ENCODE peak calls at places on chromosome 16, in seven cellular contexts. I is SK-N-SH, V is K562, L is GM12878, K is H1, G is HCT116, Y is HepG2. E is an unnamed sample.

GRCh38 chr16:54602666-54603065 is 316.1 kb upstream of the IRX3 start:
- DNase-seq in G (no peak), V (no peak), L (no peak), I (no peak), K (no peak), Y (no peak), E (no peak)

GRCh38 chr16:69397821-69398521 is 12.2 kb upstream of the TERF2 start:
- DNase-seq in V (peak; percentile 62), G (peak; percentile 76), I (peak; percentile 61), Y (peak; percentile 87), K (peak; percentile 64), L (peak; percentile 19), E (no peak)

GRCh38 chr16:23145608-23146007 is 3.6 kb downstream of the USP31 start:
- DNase-seq in Y (no peak), V (no peak), G (no peak), I (no peak), K (no peak), L (no peak), E (no peak)

GRCh38 chr16:3431779-3432219 is 11.5 kb downstream of the ZNF597 start:
- DNase-seq in K (no peak), I (peak; percentile 51), V (peak; percentile 72), G (no peak), Y (no peak), L (no peak), E (no peak)

GRCh38 chr16:81790772-81791171 is 11.7 kb downstream of the PLCG2 start:
- DNase-seq in Y (no peak), L (no peak), I (no peak), G (no peak), K (no peak), V (no peak), E (no peak)

GRCh38 chr16:53821487-53821886 is 117.5 kb downstream of the FTO start:
- DNase-seq in K (no peak), L (no peak), I (no peak), Y (no peak), G (no peak), V (no peak), E (no peak)

GRCh38 chr16:66474750-66475199 is 47.7 kb downstream of the BEAN1 start:
- DNase-seq in Y (no peak), V (no peak), L (peak; percentile 9), K (peak; percentile 33), I (no peak), G (no peak), E (no peak)

GRCh38 chr16:13429411-13429810 is 490.5 kb upstream of the ERCC4 start:
- DNase-seq in V (no peak), K (no peak), G (no peak), L (no peak), I (no peak), Y (no peak), E (no peak)

GRCh38 chr16:12256880-12257279 is 280.3 kb downstream of the SNX29 start:
- DNase-seq in G (no peak), I (no peak), L (no peak), V (no peak), K (no peak), Y (no peak), E (no peak)

GRCh38 chr16:50245417-50246298 is 20.7 kb upstream of the ADCY7 start:
- DNase-seq in G (peak; percentile 39), I (peak; percentile 93), V (peak; percentile 87), Y (peak; percentile 16), K (no peak), L (no peak), E (no peak)

GRCh38 chr16:29237971-29238370 is 168.5 kb downstream of the NPIPB11 start:
- DNase-seq in L (no peak), K (peak; percentile 23), I (no peak), V (no peak), G (no peak), Y (no peak), E (no peak)

GRCh38 chr16:27636453-27637200 is 86.7 kb downstream of the KATNIP start:
- DNase-seq in K (peak; percentile 50), L (no peak), V (no peak), G (no peak), Y (no peak), I (no peak), E (no peak)

GRCh38 chr16:88685156-88686061 is 898 bp downstream of the SNAI3 start:
- DNase-seq in K (peak; percentile 79), Y (no peak), V (peak; percentile 49), I (peak; percentile 79), G (no peak), L (no peak), E (no peak)

GRCh38 chr16:69848635-69849545 is 86.8 kb downstream of the WWP2 start:
- DNase-seq in I (no peak), K (no peak), V (no peak), L (no peak), G (no peak), Y (no peak), E (no peak)

GRCh38 chr16:57616871-57617270 is 11.6 kb upstream of the ADGRG1 start:
- DNase-seq in Y (no peak), I (peak; percentile 17), K (peak; percentile 30), V (no peak), L (no peak), G (no peak), E (no peak)

GRCh38 chr16:86572041-86572521 is 5.5 kb downstream of the FOXC2 start:
- DNase-seq in G (no peak), I (no peak), K (no peak), V (no peak), L (no peak), Y (no peak), E (no peak)
- TF ChIP-seq SIN3A in G (no peak), I (no peak), K (no peak), V (no peak), L (no peak), Y (no peak), E (no peak)

DNA sequence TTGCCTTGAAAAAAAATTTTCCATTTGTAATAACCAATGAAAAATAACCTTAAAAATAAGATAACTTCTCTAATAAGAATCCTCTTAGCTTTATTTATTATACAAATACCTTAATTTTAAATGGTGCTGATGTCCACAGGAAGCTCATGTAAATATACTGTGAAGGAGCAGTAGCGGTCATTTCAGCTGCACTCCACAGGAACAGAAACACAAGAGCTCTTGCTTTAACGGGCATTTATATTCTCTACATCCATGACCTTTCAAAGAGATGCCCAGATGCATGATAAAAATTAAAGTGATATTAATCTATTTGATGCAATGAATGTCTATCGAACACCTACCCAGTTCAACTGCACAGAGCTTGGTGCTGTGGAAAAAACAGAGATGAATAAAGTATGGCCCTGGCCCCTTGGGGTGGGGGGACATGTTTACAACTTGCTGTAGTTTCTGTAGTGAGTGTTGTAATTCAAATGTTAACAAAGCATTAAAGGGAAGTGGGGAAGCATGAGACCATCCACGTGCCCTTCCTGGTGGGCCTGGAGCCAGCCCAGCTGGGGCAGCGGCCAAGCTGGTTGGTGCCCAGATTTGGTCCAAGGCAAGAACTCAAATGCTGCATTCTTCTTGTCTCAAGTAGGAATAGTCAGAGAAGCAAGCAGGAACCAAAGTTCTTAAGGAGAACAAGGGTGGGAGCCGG is 47.9 kb downstream of the IQCK start:
- DNase-seq in I (no peak), G (no peak), V (no peak), Y (no peak), L (no peak), K (no peak), E (no peak)
- TF ChIP-seq SIN3A in I (no peak), G (no peak), V (no peak), Y (no peak), L (no peak), K (no peak), E (no peak)

DNA sequence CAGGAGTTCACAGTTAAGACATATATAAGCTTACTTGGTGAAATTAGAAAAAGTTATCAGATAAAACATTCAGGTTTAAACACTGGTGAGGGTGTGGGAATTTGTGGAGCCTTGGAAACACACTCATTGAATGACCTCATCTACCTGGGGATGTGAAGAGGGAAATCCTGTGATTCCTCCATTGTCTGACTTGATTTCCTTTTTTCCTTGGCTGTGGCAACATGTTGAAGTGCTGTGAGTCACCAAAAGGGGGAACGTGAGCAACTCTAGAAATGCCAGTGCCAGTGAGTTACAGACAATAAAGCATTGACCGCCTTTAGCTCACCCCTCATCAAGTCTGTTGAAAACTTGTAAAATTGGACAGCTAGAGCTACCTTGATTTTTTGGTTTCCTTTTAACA is 1.8 kb downstream of the HMOX2 start:
- DNase-seq in Y (no peak), V (no peak), L (no peak), G (peak; percentile 45), K (no peak), I (peak; percentile 31), E (no peak)
- TF ChIP-seq SIN3A in Y (no peak), V (no peak), L (no peak), G (no peak), K (no peak), I (no peak), E (no peak)

GRCh38 chr16:84182680-84183571 is 3.9 kb downstream of the TAF1C start:
- DNase-seq in K (no peak), Y (no peak), L (no peak), V (no peak), I (no peak), G (no peak), E (no peak)

GRCh38 chr16:84182104-84182503 is 4.8 kb downstream of the TAF1C start:
- DNase-seq in V (no peak), K (no peak), I (no peak), L (no peak), Y (no peak), G (no peak), E (no peak)

GRCh38 chr16:84183572-84183875 is 3.3 kb downstream of the TAF1C start:
- DNase-seq in V (no peak), I (no peak), Y (no peak), L (no peak), G (no peak), K (no peak), E (no peak)

GRCh38 chr16:84184775-84185174 is 2.1 kb downstream of the TAF1C start:
- DNase-seq in L (no peak), V (no peak), G (no peak), I (no peak), K (no peak), Y (no peak), E (no peak)

GRCh38 chr16:84183911-84184310 is 2.9 kb downstream of the TAF1C start:
- DNase-seq in G (no peak), I (no peak), K (no peak), V (no peak), Y (no peak), L (no peak), E (no peak)
- TF ChIP-seq SIN3A in G (no peak), I (no peak), K (no peak), V (no peak), Y (no peak), L (no peak), E (no peak)

DNA sequence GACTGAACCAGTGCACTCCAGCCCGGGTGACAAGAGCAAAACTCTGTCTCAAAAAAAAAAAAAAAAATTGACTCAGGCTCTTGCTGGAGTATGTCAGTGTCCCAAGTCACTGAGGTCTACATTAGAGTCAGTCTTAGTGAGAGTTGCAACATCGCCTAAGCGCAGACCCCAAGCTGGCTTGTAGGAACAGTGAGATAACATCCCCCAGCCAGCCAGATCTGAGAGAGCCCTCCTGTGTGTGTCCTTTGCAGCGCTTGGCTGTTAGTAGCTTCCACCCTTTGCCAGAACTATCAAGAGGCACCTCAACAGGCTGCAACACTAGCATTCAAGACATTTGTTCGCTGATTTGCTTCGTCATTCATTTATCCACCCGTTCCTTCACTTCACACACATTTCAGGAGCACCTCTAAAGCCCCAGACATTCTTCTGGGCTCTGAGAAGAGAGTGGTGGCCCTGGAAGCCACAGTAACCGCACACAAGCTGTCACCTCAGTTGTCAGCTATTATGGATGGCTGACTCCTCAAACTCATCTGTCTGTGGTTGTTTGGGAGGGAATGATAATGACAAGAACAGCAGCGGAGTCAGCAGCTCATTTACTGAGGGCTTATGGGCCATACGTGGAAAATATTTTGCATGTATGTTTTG is 289.6 kb downstream of the WWOX start:
- DNase-seq in K (no peak), Y (no peak), L (no peak), V (peak; percentile 63), G (no peak), I (no peak), E (no peak)
- TF ChIP-seq SIN3A in K (no peak), Y (no peak), L (no peak), V (no peak), G (no peak), I (no peak), E (no peak)